ENCODE peak calls at places on chromosomes 6 and 20, in nine cellular contexts. S, Z, E, N, B, R, P, O and H are unnamed samples.

GRCh38 chr6:137819740-137820139 is 47.3 kb upstream of the TNFAIP3 start:
- DNase-seq in S (no peak), Z (no peak), E (no peak), N (no peak), B (no peak), R (no peak), P (no peak), O (no peak), H (no peak)

GRCh38 chr6:146915671-146916127 is 288.5 kb upstream of the STXBP5 start:
- DNase-seq in S (peak; percentile 72), Z (no peak), E (no peak), N (no peak), B (peak; percentile 59), R (peak; percentile 55), P (no peak), O (no peak), H (peak; percentile 27)

GRCh38 chr20:43716757-43717615 is 9.8 kb downstream of the GTSF1L start:
- DNase-seq in S (no peak), Z (no peak), E (no peak), N (no peak), B (no peak), R (no peak), P (no peak), O (no peak), H (no peak)

GRCh38 chr6:144840619-144841018 is 555.5 kb downstream of the UTRN start:
- DNase-seq in S (no peak), Z (no peak), E (no peak), N (no peak), B (peak; percentile 26), R (no peak), P (no peak), O (no peak), H (no peak)

GRCh38 chr6:14108571-14109410 is 8.8 kb upstream of the CD83 start:
- DNase-seq in S (no peak), Z (peak; percentile 82), E (no peak), N (no peak), B (no peak), R (no peak), P (no peak), O (peak; percentile 75), H (no peak)

GRCh38 chr20:1396264-1396663 is 3.4 kb upstream of the FKBP1A start:
- DNase-seq in S (no peak), Z (no peak), E (no peak), N (no peak), B (no peak), R (no peak), P (no peak), O (no peak), H (no peak)

GRCh38 chr6:15038013-15038791 is 207.7 kb upstream of the JARID2 start:
- DNase-seq in S (no peak), Z (no peak), E (no peak), N (no peak), B (no peak), R (no peak), P (no peak), O (no peak), H (no peak)

GRCh38 chr20:25418779-25419178 is 11.3 kb downstream of the GINS1 start:
- DNase-seq in S (peak; percentile 69), Z (no peak), E (no peak), N (no peak), B (no peak), R (no peak), P (no peak), O (no peak), H (no peak)

GRCh38 chr20:62666736-62667529 is 24.6 kb downstream of the SLCO4A1 start:
- DNase-seq in S (peak; percentile 20), Z (no peak), E (peak; percentile 42), N (no peak), B (no peak), R (no peak), P (no peak), O (no peak), H (peak; percentile 28)

GRCh38 chr6:32807020-32807580 is 9.7 kb downstream of the HLA-DOB start:
- DNase-seq in S (no peak), Z (no peak), E (no peak), N (no peak), B (no peak), R (no peak), P (no peak), O (peak; percentile 40), H (no peak)

GRCh38 chr6:14791525-14791924 is 454.3 kb upstream of the JARID2 start:
- DNase-seq in S (peak; percentile 78), Z (no peak), E (no peak), N (no peak), B (no peak), R (peak; percentile 29), P (no peak), O (no peak), H (no peak)

GRCh38 chr6:20711518-20711917 is 177.3 kb downstream of the CDKAL1 start:
- DNase-seq in S (peak; percentile 40), Z (no peak), E (peak; percentile 54), N (no peak), B (no peak), R (no peak), P (no peak), O (no peak), H (no peak)

GRCh38 chr6:69887026-69887425 is 20.7 kb downstream of the COL19A1 start:
- DNase-seq in S (peak; percentile 25), Z (no peak), E (no peak), N (no peak), B (peak; percentile 15), R (no peak), P (no peak), O (no peak), H (no peak)

GRCh38 chr20:41989039-41989679 is 371.0 kb upstream of the CHD6 start:
- DNase-seq in S (no peak), Z (no peak), E (no peak), N (no peak), B (no peak), R (no peak), P (no peak), O (no peak), H (no peak)

GRCh38 chr6:26140967-26141294 is 53.7 kb downstream of the HFE start:
- DNase-seq in S (no peak), Z (no peak), E (no peak), N (no peak), B (no peak), R (no peak), P (no peak), O (no peak), H (no peak)

GRCh38 chr6:30752164-30752927 is 8.0 kb upstream of the IER3 start:
- DNase-seq in S (peak; percentile 100), Z (peak; percentile 94), E (peak; percentile 100), N (peak; percentile 97), B (peak; percentile 100), R (peak; percentile 100), P (no peak), O (no peak), H (peak; percentile 100)

GRCh38 chr20:3821996-3822395 is 1.6 kb downstream of the AP5S1 start:
- DNase-seq in S (no peak), Z (no peak), E (no peak), N (no peak), B (no peak), R (no peak), P (no peak), O (no peak), H (no peak)
- TF ChIP-seq CTCF in S (no peak), Z (no peak), E (no peak), N (no peak), B (no peak), R (no peak), P (no peak), O (no peak), H (no peak)

GRCh38 chr6:17017416-17017815 is 84.4 kb upstream of the STMND1 start:
- DNase-seq in S (no peak), Z (no peak), E (no peak), N (no peak), B (no peak), R (no peak), P (no peak), O (no peak), H (no peak)

GRCh38 chr6:17015144-17015543 is 86.7 kb upstream of the STMND1 start:
- DNase-seq in S (peak; percentile 89), Z (no peak), E (peak; percentile 30), N (peak; percentile 50), B (no peak), R (peak; percentile 68), P (no peak), O (no peak), H (no peak)

GRCh38 chr6:17018425-17018824 is 83.4 kb upstream of the STMND1 start:
- DNase-seq in S (peak; percentile 47), Z (no peak), E (no peak), N (no peak), B (no peak), R (no peak), P (no peak), O (no peak), H (no peak)

GRCh38 chr6:17013701-17014100 is 88.1 kb upstream of the STMND1 start:
- DNase-seq in S (peak; percentile 91), Z (no peak), E (peak; percentile 64), N (no peak), B (peak; percentile 83), R (peak; percentile 89), P (no peak), O (no peak), H (no peak)

DNA sequence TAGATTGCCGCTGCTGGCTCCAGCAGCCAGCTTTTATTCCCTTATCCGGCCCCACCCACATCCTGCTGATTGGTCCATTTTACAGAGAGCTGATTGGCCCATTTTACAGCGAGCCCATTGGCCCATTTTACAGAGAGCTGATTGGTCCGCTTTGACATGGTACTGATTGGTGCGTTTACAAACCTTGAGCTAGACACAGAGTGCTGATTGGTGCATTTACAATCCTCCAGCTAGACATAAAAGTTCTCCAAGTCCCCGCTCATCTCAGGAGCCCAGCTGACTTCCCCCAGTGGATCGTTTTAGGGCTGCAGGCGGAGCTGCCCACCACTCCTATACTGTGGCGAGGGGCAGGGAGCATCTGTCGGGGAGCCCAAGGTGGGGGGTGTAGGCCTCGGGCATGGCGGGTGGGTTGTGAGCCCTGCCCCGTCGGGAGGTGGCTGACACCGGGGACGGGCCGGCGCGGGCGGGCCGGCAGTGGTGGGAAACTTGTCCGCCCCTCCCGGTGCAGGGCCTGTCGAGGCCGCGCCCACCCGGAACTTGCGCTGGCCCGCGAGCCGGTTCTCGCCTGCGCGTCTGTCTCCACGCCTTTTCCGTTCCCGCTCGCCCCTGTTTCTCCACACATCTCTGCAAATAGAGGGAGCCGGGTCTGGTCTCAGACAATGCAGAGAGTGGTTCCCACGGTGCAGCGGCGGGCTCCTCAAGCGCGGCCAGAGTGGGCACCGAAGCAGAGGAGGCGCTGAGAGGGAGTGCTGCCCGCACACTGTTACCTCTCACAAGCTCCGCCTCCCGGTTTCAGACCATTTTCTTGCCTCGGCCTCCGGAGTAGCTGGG is 86.1 kb upstream of the STMND1 start:
- DNase-seq in S (no peak), Z (peak; percentile 86), E (peak; percentile 45), N (no peak), B (no peak), R (no peak), P (no peak), O (no peak), H (no peak)
- TF ChIP-seq CTCF in S (no peak), Z (no peak), E (no peak), N (no peak), B (no peak), R (no peak), P (no peak), O (no peak), H (no peak)

GRCh38 chr6:40477246-40478126 is 109.7 kb downstream of the LRFN2 start:
- DNase-seq in S (no peak), Z (no peak), E (no peak), N (no peak), B (no peak), R (no peak), P (no peak), O (no peak), H (no peak)
- TF ChIP-seq CTCF in S (no peak), Z (no peak), E (no peak), N (no peak), B (no peak), R (no peak), P (no peak), O (no peak), H (no peak)

GRCh38 chr6:84773431-84774173 is 9.2 kb upstream of the TBX18 start:
- DNase-seq in S (no peak), Z (peak; percentile 76), E (peak; percentile 66), N (no peak), B (peak; percentile 52), R (no peak), P (peak; percentile 55), O (no peak), H (no peak)
- TF ChIP-seq CTCF in S (no peak), Z (no peak), E (no peak), N (no peak), B (no peak), R (no peak), P (no peak), O (no peak), H (no peak)